ENCODE peak calls at places on chromosomes 16 and 17, in four cellular contexts. E is fibroblast of the aortic adventitia, A is AG09309, R is astrocyte of the spinal cord. D is an unnamed sample.
A peak's percentile ranks its signal among the peaks of the same experiment; 100 is the strongest.

GRCh38 chr17:38663125-38663751 is 11.5 kb downstream of the EPOP start:
- DNase-seq in E (peak; percentile 24), A (no peak), R (peak; percentile 34), D (peak; percentile 39)

GRCh38 chr16:85536411-85537330 is 76.5 kb upstream of the GSE1 start:
- DNase-seq in E (no peak), A (no peak), R (no peak), D (no peak)

GRCh38 chr17:61379457-61380216 is 20.0 kb upstream of the TBX2 start:
- DNase-seq in E (no peak), A (no peak), R (no peak), D (peak; percentile 49)

GRCh38 chr16:89202422-89203215 is 2.3 kb upstream of the SLC22A31 start:
- DNase-seq in E (no peak), A (no peak), R (no peak), D (no peak)

GRCh38 chr16:19899605-19899955 is 14.9 kb upstream of the GPRC5B start:
- DNase-seq in E (no peak), A (no peak), R (no peak), D (no peak)

GRCh38 chr17:71496552-71496951 is 624.3 kb upstream of the SOX9 start:
- DNase-seq in E (no peak), A (peak; percentile 66), R (no peak), D (peak; percentile 89)

GRCh38 chr16:77822656-77823055 is 34.3 kb downstream of the VAT1L start:
- DNase-seq in E (no peak), A (no peak), R (no peak), D (no peak)

GRCh38 chr16:7332611-7333010 is at the start of gene RBFOX1:
- DNase-seq in E (no peak), A (no peak), R (no peak), D (no peak)

GRCh38 chr16:19505600-19506303 is 16.1 kb downstream of the GDE1 start:
- DNase-seq in E (peak; percentile 86), A (no peak), R (peak; percentile 85), D (no peak)

GRCh38 chr16:695355-696089 is 5.3 kb upstream of the WDR24 start:
- DNase-seq in E (no peak), A (no peak), R (no peak), D (no peak)

GRCh38 chr17:33228548-33228947 is 64.5 kb downstream of the ASIC2 start:
- DNase-seq in E (no peak), A (no peak), R (no peak), D (no peak)

GRCh38 chr17:41659813-41660212 is 28.9 kb upstream of the EIF1 start:
- DNase-seq in E (no peak), A (no peak), R (no peak), D (no peak)

GRCh38 chr17:74305865-74306654 is 20.0 kb upstream of the KIF19 start:
- DNase-seq in E (no peak), A (no peak), R (no peak), D (no peak)

GRCh38 chr17:35740997-35741931 is 9.8 kb downstream of the RASL10B start:
- DNase-seq in E (no peak), A (no peak), R (no peak), D (no peak)

GRCh38 chr16:28585674-28586073 is 11.2 kb downstream of the SULT1A2 start:
- DNase-seq in E (no peak), A (no peak), R (no peak), D (no peak)

DNA sequence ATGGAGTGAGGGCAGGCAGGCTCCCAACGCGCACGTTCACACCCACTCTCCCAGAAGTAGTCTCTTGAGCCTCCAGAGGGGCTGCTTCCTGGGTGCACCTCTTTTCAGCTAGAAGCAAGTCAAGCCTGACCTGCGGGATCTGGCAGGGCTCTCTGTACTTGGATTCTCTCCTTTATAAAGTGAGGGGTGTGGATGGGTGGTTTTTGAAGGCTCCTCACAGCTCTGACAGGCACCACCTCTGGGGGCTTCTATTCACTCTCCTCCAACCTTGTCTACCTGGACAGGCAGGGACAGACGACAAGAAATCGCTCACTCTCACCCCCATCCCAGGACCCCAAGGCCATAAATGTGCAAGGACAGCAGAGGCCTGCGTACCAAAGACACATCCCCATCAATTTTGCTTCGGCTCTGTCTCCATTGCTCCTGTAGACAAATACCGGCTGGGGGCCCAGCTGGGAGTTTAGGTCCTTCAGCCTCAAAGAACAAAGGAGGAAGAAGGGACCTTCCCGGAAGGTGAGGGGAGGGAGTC is 814 bp upstream of the DYNLL2 start:
- DNase-seq in E (no peak), A (no peak), R (no peak), D (no peak)
- H3K4me3 ChIP-seq in E (no peak overlapping the region), A (no peak overlapping the region), R (no peak overlapping the region), D (peak overlapping the region; percentile 38)

DNA sequence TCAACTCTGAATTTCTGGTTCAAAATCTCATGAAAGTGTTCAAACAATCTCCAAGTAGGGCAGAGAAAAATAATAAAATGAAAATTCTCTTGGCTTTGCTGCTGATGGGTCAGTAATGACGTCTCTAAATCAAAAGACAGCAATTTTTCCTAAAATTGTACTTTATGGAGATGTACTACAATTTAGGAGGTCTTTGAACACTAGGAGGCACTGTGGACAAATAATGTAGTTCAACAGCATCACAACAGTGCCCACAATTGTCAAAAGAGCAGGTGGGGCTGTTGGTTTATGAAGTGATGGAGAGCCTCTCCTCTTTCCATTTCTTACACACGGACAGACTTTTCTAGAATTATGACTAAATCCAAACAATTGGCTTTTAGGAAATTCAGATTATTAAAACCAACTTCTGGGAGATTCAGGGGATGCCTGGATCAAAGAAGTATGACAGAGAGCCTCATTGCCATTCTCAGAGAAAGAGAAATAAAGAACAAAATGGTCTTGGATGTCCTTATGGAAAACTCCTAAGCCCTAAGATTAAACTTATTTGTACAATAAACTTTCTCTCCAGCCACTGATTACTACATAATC is 23.8 kb downstream of the EZH1 start:
- DNase-seq in E (peak; percentile 85), A (peak; percentile 29), R (peak; percentile 69), D (peak; percentile 75)
- TF ChIP-seq CTCF in E (peak; percentile 60), A (peak; percentile 56), R (peak; percentile 64), D (peak; percentile 75)

GRCh38 chr17:75827291-75828050 is 16.7 kb downstream of the UNC13D start:
- DNase-seq in E (peak; percentile 47), A (no peak), R (peak; percentile 55), D (peak; percentile 57)

GRCh38 chr17:75828741-75829140 is 15.5 kb downstream of the UNC13D start:
- DNase-seq in E (no peak), A (no peak), R (no peak), D (no peak)

GRCh38 chr17:75829747-75830146 is 14.5 kb downstream of the UNC13D start:
- DNase-seq in E (no peak), A (no peak), R (no peak), D (no peak)

GRCh38 chr17:75826561-75827290 is 17.5 kb downstream of the UNC13D start:
- DNase-seq in E (no peak), A (no peak), R (no peak), D (no peak)

GRCh38 chr17:75828051-75828400 is 16.2 kb downstream of the UNC13D start:
- DNase-seq in E (no peak), A (no peak), R (no peak), D (no peak)
- H3K4me3 ChIP-seq in E (no peak overlapping the region), A (no peak overlapping the region), R (no peak overlapping the region), D (no peak overlapping the region)

GRCh38 chr16:11232302-11232851 is 23.6 kb downstream of the SOCS1 start:
- DNase-seq in E (no peak), A (no peak), R (no peak), D (no peak)

GRCh38 chr16:11234884-11235702 is 20.9 kb downstream of the SOCS1 start:
- DNase-seq in E (no peak), A (no peak), R (no peak), D (peak; percentile 64)

GRCh38 chr16:11235703-11235991 is 20.4 kb downstream of the SOCS1 start:
- DNase-seq in E (no peak), A (no peak), R (no peak), D (no peak)

GRCh38 chr16:11232852-11233726 is 22.9 kb downstream of the SOCS1 start:
- DNase-seq in E (no peak), A (no peak), R (no peak), D (no peak)

GRCh38 chr16:11233727-11234376 is 22.2 kb downstream of the SOCS1 start:
- DNase-seq in E (no peak), A (no peak), R (no peak), D (no peak)
- TF ChIP-seq CTCF in E (no peak), A (no peak), R (no peak), D (no peak)

GRCh38 chr16:73069581-73070262 is 21.8 kb upstream of the ZFHX3 start:
- DNase-seq in E (no peak), A (no peak), R (no peak), D (no peak)

GRCh38 chr16:73074399-73074798 is 26.5 kb upstream of the ZFHX3 start:
- DNase-seq in E (no peak), A (no peak), R (no peak), D (no peak)

GRCh38 chr16:73067671-73068545 is 20.0 kb upstream of the ZFHX3 start:
- DNase-seq in E (no peak), A (no peak), R (no peak), D (no peak)

GRCh38 chr16:73068546-73069401 is 20.8 kb upstream of the ZFHX3 start:
- DNase-seq in E (peak; percentile 96), A (peak; percentile 93), R (peak; percentile 95), D (peak; percentile 91)

DNA sequence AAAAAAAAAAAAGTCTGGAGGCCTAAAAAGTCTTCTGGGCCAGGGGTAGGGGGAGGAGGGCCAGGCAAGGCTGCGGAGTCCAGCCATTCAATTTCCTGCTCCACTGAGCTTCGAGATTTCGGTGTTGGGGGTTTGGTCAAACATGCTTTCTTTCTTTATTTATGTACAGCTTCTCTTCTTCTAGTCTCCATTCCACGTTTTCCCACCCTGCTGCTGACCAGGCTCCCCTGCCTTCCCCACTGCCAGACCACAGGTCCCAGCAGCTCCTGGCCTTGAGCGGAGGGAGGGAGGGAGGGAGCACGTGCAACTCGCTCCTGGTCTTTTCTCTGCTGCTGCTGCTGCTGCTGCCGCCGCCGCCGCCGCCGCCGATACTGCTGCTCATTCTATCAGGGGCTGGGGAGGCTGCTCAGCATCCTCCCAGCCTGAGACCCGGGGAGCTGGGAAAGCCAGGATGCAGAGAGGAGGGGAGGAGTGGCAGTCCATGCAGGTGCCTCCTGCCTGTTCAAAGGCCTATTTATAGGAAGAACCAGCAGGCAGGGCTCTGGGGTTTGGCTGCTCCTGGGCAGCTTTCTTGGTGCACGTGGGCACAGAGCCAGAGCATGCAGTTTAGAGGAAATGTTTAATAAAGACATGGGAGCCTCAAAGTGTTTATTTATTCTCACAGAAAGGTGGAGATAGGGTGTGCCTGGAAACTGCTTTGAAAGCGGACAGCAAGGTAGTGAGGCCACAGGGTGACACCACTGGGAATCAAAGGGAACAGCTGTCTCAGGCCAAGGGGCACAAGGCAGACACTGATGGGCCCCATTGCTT is 23.4 kb upstream of the ZFHX3 start:
- DNase-seq in E (peak; percentile 47), A (no peak), R (peak; percentile 67), D (peak; percentile 55)
- H3K4me3 ChIP-seq in E (no peak overlapping the region), A (no peak overlapping the region), R (no peak overlapping the region), D (peak overlapping the region; percentile 9)

DNA sequence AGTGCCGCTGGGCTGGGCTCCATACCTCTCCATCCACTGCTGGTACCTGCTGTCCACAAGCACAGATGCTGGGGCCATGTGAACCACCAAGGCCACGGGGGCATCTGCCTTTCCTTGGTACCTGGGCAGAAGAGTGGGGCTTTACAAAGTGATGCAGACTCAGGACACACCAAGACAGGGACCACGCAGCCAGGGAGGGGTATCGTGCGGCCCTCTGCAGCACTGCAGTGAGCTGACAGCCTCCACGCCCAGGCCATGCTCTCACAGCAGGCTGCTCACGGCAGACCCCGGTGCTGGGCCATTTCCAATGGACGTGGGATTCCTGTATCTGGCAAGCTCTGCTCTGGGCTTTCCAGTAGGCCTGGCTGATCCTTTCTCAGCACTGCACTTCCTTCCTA is 14.4 kb downstream of the ELAC2 start:
- DNase-seq in E (no peak), A (no peak), R (no peak), D (no peak)
- TF ChIP-seq CTCF in E (no peak), A (no peak), R (no peak), D (no peak)

D was measured in fibroblast of villous mesenchyme.